ENCODE peak calls at places on chromosomes 4 and X, in six cellular contexts. One of them, this sample, is unnamed.
A peak's percentile ranks its signal among the peaks of the same experiment; 100 is the strongest.

GRCh38 chr4:73648478-73648877 is 28.2 kb upstream of the RASSF6 start:
- DNase-seq in sigmoid colon: no peak
- DNase-seq in left ventricle myocardium inferior: no peak
- DNase-seq in esophagus muscularis mucosa: no peak
- DNase-seq in right lobe of liver: no peak
- DNase-seq in fibroblast of the aortic adventitia: no peak
- DNase-seq in this sample: no peak

GRCh38 chr4:6948134-6948460 is 38.5 kb downstream of the TBC1D14 start:
- DNase-seq in sigmoid colon: no peak
- DNase-seq in left ventricle myocardium inferior: no peak
- DNase-seq in esophagus muscularis mucosa: no peak
- DNase-seq in right lobe of liver: no peak
- DNase-seq in fibroblast of the aortic adventitia: no peak
- DNase-seq in this sample: no peak

GRCh38 chr4:83370640-83370906 is 35.9 kb upstream of the HPSE start:
- DNase-seq in sigmoid colon: no peak
- DNase-seq in left ventricle myocardium inferior: no peak
- DNase-seq in esophagus muscularis mucosa: no peak
- DNase-seq in right lobe of liver: no peak
- DNase-seq in fibroblast of the aortic adventitia: no peak
- DNase-seq in this sample: no peak

GRCh38 chrX:118455013-118455412 is 40.6 kb upstream of the DOCK11 start:
- DNase-seq in sigmoid colon: no peak
- DNase-seq in left ventricle myocardium inferior: no peak
- DNase-seq in esophagus muscularis mucosa: no peak
- DNase-seq in right lobe of liver: no peak
- DNase-seq in fibroblast of the aortic adventitia: no peak
- DNase-seq in this sample: no peak

GRCh38 chr4:94332983-94333590 is 9.5 kb downstream of the HPGDS start:
- DNase-seq in sigmoid colon: no peak
- DNase-seq in left ventricle myocardium inferior: no peak
- DNase-seq in esophagus muscularis mucosa: no peak
- DNase-seq in right lobe of liver: no peak
- DNase-seq in fibroblast of the aortic adventitia: peak; percentile 15
- DNase-seq in this sample: no peak

GRCh38 chr4:181418491-181418890 is 824.7 kb upstream of the TENM3 start:
- DNase-seq in sigmoid colon: no peak
- DNase-seq in left ventricle myocardium inferior: no peak
- DNase-seq in esophagus muscularis mucosa: peak; percentile 81
- DNase-seq in right lobe of liver: no peak
- DNase-seq in fibroblast of the aortic adventitia: no peak
- DNase-seq in this sample: no peak

GRCh38 chrX:25442501-25442900 is 426.7 kb upstream of the ARX start:
- DNase-seq in sigmoid colon: no peak
- DNase-seq in left ventricle myocardium inferior: no peak
- DNase-seq in esophagus muscularis mucosa: no peak
- DNase-seq in right lobe of liver: no peak
- DNase-seq in fibroblast of the aortic adventitia: no peak
- DNase-seq in this sample: no peak

GRCh38 chr4:174713821-174714220 is 115.2 kb downstream of the GLRA3 start:
- DNase-seq in sigmoid colon: no peak
- DNase-seq in left ventricle myocardium inferior: no peak
- DNase-seq in esophagus muscularis mucosa: no peak
- DNase-seq in right lobe of liver: no peak
- DNase-seq in fibroblast of the aortic adventitia: no peak
- DNase-seq in this sample: no peak

GRCh38 chrX:134174273-134174660 is 62.7 kb upstream of the CCDC160 start:
- DNase-seq in sigmoid colon: no peak
- DNase-seq in left ventricle myocardium inferior: no peak
- DNase-seq in esophagus muscularis mucosa: no peak
- DNase-seq in right lobe of liver: no peak
- DNase-seq in fibroblast of the aortic adventitia: no peak
- DNase-seq in this sample: no peak

GRCh38 chr4:108991929-108992328 is 229.1 kb upstream of the ETNPPL start:
- DNase-seq in sigmoid colon: no peak
- DNase-seq in left ventricle myocardium inferior: no peak
- DNase-seq in esophagus muscularis mucosa: no peak
- DNase-seq in right lobe of liver: no peak
- DNase-seq in fibroblast of the aortic adventitia: peak; percentile 15
- DNase-seq in this sample: no peak

GRCh38 chr4:139281212-139281611 is 1.2 kb upstream of the MGARP start:
- DNase-seq in sigmoid colon: no peak
- DNase-seq in left ventricle myocardium inferior: no peak
- DNase-seq in esophagus muscularis mucosa: no peak
- DNase-seq in right lobe of liver: no peak
- DNase-seq in fibroblast of the aortic adventitia: no peak
- DNase-seq in this sample: no peak

GRCh38 chr4:146124023-146124680 is 51.4 kb upstream of the LSM6 start:
- DNase-seq in sigmoid colon: no peak
- DNase-seq in left ventricle myocardium inferior: no peak
- DNase-seq in esophagus muscularis mucosa: peak; percentile 62
- DNase-seq in right lobe of liver: no peak
- DNase-seq in fibroblast of the aortic adventitia: peak; percentile 8
- DNase-seq in this sample: no peak

GRCh38 chrX:71253253-71254091 is 468 bp downstream of the ZMYM3 start:
- DNase-seq in sigmoid colon: no peak
- DNase-seq in left ventricle myocardium inferior: peak; percentile 20
- DNase-seq in esophagus muscularis mucosa: no peak
- DNase-seq in right lobe of liver: no peak
- DNase-seq in fibroblast of the aortic adventitia: peak; percentile 32
- DNase-seq in this sample: peak; percentile 56

GRCh38 chr4:111930658-111931057 is 214.6 kb upstream of the FAM241A start:
- DNase-seq in sigmoid colon: no peak
- DNase-seq in left ventricle myocardium inferior: no peak
- DNase-seq in esophagus muscularis mucosa: no peak
- DNase-seq in right lobe of liver: no peak
- DNase-seq in fibroblast of the aortic adventitia: no peak
- DNase-seq in this sample: no peak

GRCh38 chr4:68342139-68342538 is 7.8 kb downstream of the YTHDC1 start:
- DNase-seq in sigmoid colon: no peak
- DNase-seq in left ventricle myocardium inferior: no peak
- DNase-seq in esophagus muscularis mucosa: no peak
- DNase-seq in right lobe of liver: no peak
- DNase-seq in fibroblast of the aortic adventitia: peak; percentile 46
- DNase-seq in this sample: no peak

GRCh38 chr4:38067499-38067898 is 107.3 kb downstream of the PTTG2 start:
- DNase-seq in sigmoid colon: no peak
- DNase-seq in left ventricle myocardium inferior: no peak
- DNase-seq in esophagus muscularis mucosa: no peak
- DNase-seq in right lobe of liver: no peak
- DNase-seq in fibroblast of the aortic adventitia: no peak
- DNase-seq in this sample: no peak

DNA sequence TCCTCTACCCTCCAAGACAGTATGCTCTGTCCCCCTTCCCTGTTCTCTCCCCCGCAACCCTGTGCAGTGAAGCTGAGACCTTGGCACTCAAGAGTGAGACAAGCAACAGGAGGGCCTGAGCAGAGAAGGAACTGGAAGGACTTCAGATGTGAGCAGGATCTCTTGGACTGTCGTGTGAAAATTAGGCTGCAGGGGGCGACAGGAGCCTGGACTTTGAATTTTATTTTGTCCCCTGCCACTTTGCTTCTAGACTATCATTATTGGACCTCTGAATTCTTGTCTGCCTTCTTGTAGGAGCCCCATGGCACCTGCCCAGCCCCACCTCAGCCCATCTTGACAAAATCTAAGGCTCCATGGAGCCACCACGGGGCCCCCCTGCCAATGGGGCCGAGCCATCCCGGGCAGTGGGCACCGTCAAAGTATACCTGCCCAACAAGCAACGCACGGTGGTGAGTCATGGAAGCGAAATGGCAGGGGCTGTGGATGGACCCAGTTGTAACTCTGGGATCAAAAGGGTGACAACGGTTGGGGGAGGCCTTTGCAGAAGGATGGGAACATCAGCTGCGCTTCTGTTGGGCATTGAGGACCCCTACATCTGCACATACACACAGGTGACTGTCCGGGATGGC is 1.7 kb downstream of the ARAF start:
- DNase-seq in sigmoid colon: no peak
- DNase-seq in left ventricle myocardium inferior: no peak
- DNase-seq in esophagus muscularis mucosa: no peak
- DNase-seq in right lobe of liver: no peak
- DNase-seq in fibroblast of the aortic adventitia: peak; percentile 44
- DNase-seq in this sample: no peak
- TF ChIP-seq CTCF in sigmoid colon: no peak
- TF ChIP-seq CTCF in left ventricle myocardium inferior: peak; percentile 43
- TF ChIP-seq CTCF in esophagus muscularis mucosa: no peak
- TF ChIP-seq CTCF in right lobe of liver: peak; percentile 21
- TF ChIP-seq CTCF in fibroblast of the aortic adventitia: peak; percentile 44
- TF ChIP-seq CTCF in this sample: peak; percentile 73

GRCh38 chrX:54786972-54787371 is 11.1 kb downstream of the ITIH6 start:
- DNase-seq in sigmoid colon: no peak
- DNase-seq in left ventricle myocardium inferior: no peak
- DNase-seq in esophagus muscularis mucosa: no peak
- DNase-seq in right lobe of liver: peak; percentile 49
- DNase-seq in fibroblast of the aortic adventitia: no peak
- DNase-seq in this sample: no peak
- TF ChIP-seq CTCF in sigmoid colon: no peak
- TF ChIP-seq CTCF in left ventricle myocardium inferior: no peak
- TF ChIP-seq CTCF in esophagus muscularis mucosa: no peak
- TF ChIP-seq CTCF in right lobe of liver: peak; percentile 51
- TF ChIP-seq CTCF in fibroblast of the aortic adventitia: no peak
- TF ChIP-seq CTCF in this sample: peak; percentile 48

GRCh38 chr4:113636877-113637276 is 124.7 kb downstream of the CAMK2D start:
- DNase-seq in sigmoid colon: no peak
- DNase-seq in left ventricle myocardium inferior: no peak
- DNase-seq in esophagus muscularis mucosa: no peak
- DNase-seq in right lobe of liver: no peak
- DNase-seq in fibroblast of the aortic adventitia: peak; percentile 81
- DNase-seq in this sample: no peak

GRCh38 chr4:113639311-113639710 is 122.2 kb downstream of the CAMK2D start:
- DNase-seq in sigmoid colon: no peak
- DNase-seq in left ventricle myocardium inferior: no peak
- DNase-seq in esophagus muscularis mucosa: no peak
- DNase-seq in right lobe of liver: no peak
- DNase-seq in fibroblast of the aortic adventitia: no peak
- DNase-seq in this sample: no peak

GRCh38 chr4:113637363-113637762 is 124.2 kb downstream of the CAMK2D start:
- DNase-seq in sigmoid colon: no peak
- DNase-seq in left ventricle myocardium inferior: no peak
- DNase-seq in esophagus muscularis mucosa: no peak
- DNase-seq in right lobe of liver: no peak
- DNase-seq in fibroblast of the aortic adventitia: peak; percentile 91
- DNase-seq in this sample: no peak

GRCh38 chr4:113636438-113636818 is 125.1 kb downstream of the CAMK2D start:
- DNase-seq in sigmoid colon: no peak
- DNase-seq in left ventricle myocardium inferior: no peak
- DNase-seq in esophagus muscularis mucosa: no peak
- DNase-seq in right lobe of liver: no peak
- DNase-seq in fibroblast of the aortic adventitia: no peak
- DNase-seq in this sample: no peak

GRCh38 chr4:113637823-113638691 is 123.5 kb downstream of the CAMK2D start:
- DNase-seq in sigmoid colon: no peak
- DNase-seq in left ventricle myocardium inferior: no peak
- DNase-seq in esophagus muscularis mucosa: no peak
- DNase-seq in right lobe of liver: no peak
- DNase-seq in fibroblast of the aortic adventitia: no peak
- DNase-seq in this sample: no peak
- TF ChIP-seq CTCF in sigmoid colon: no peak
- TF ChIP-seq CTCF in left ventricle myocardium inferior: no peak
- TF ChIP-seq CTCF in esophagus muscularis mucosa: no peak
- TF ChIP-seq CTCF in right lobe of liver: no peak
- TF ChIP-seq CTCF in fibroblast of the aortic adventitia: no peak
- TF ChIP-seq CTCF in this sample: no peak

GRCh38 chr4:39464886-39465501 is 6.1 kb downstream of the LIAS start:
- DNase-seq in sigmoid colon: no peak
- DNase-seq in left ventricle myocardium inferior: no peak
- DNase-seq in esophagus muscularis mucosa: no peak
- DNase-seq in right lobe of liver: no peak
- DNase-seq in fibroblast of the aortic adventitia: peak; percentile 90
- DNase-seq in this sample: no peak
- TF ChIP-seq CTCF in sigmoid colon: no peak
- TF ChIP-seq CTCF in left ventricle myocardium inferior: no peak
- TF ChIP-seq CTCF in esophagus muscularis mucosa: no peak
- TF ChIP-seq CTCF in right lobe of liver: no peak
- TF ChIP-seq CTCF in fibroblast of the aortic adventitia: no peak
- TF ChIP-seq CTCF in this sample: peak; percentile 57

DNA sequence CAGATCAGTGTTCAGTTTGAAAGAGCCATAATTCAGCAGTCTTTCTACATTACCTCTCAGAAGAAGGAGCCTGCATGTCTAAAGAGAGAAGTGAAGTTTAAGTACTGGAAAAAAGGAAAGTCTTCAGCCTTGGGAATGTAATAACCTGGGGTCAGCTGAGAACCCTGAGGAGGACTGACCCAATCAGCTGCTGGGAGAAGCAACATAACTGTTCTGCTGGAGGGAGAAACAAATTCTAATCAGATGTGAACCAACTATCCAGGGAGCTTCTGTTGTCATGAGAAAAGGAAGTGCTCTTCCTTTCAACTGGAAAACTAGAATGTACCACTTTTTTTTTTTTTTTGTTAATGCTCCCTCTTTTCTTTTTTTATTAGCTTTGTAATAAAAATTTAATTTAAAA is 64.5 kb upstream of the PDE5A start:
- DNase-seq in sigmoid colon: no peak
- DNase-seq in left ventricle myocardium inferior: no peak
- DNase-seq in esophagus muscularis mucosa: no peak
- DNase-seq in right lobe of liver: no peak
- DNase-seq in fibroblast of the aortic adventitia: peak; percentile 49
- DNase-seq in this sample: no peak
- TF ChIP-seq CTCF in sigmoid colon: no peak
- TF ChIP-seq CTCF in left ventricle myocardium inferior: no peak
- TF ChIP-seq CTCF in esophagus muscularis mucosa: no peak
- TF ChIP-seq CTCF in right lobe of liver: no peak
- TF ChIP-seq CTCF in fibroblast of the aortic adventitia: no peak
- TF ChIP-seq CTCF in this sample: no peak

This sample was measured in chondrocyte.